ENCODE peak calls at places on chromosome 14, in seven cellular contexts. S, T, C, N, H, E and X are unnamed samples.

GRCh38 chr14:89164168-89165074 is 252.6 kb downstream of the FOXN3 start:
- DNase-seq in S (no peak), T (no peak), C (no peak), N (peak; percentile 34), H (no peak), E (peak; percentile 2), X (peak; percentile 27)

GRCh38 chr14:22168092-22168955 is 420.7 kb downstream of the DAD1 start:
- DNase-seq in S (peak; percentile 29), T (no peak), C (no peak), N (no peak), H (no peak), E (no peak), X (no peak)

GRCh38 chr14:65229431-65230286 is 127.3 kb upstream of the MAX start:
- DNase-seq in S (peak; percentile 72), T (peak; percentile 59), C (peak; percentile 26), N (peak; percentile 21), H (no peak), E (no peak), X (peak; percentile 25)

GRCh38 chr14:28461379-28461778 is 305.2 kb upstream of the FOXG1 start:
- DNase-seq in S (no peak), T (no peak), C (no peak), N (no peak), H (no peak), E (no peak), X (no peak)

GRCh38 chr14:26597136-26598080 is at the start of gene NOVA1:
- DNase-seq in S (no peak), T (peak; percentile 68), C (no peak), N (no peak), H (peak; percentile 1), E (no peak), X (peak; percentile 9)

GRCh38 chr14:31998220-31998559 is 78.9 kb upstream of the ARHGAP5 start:
- DNase-seq in S (no peak), T (no peak), C (no peak), N (no peak), H (no peak), E (no peak), X (no peak)

GRCh38 chr14:30906752-30907658 is 32.6 kb downstream of the COCH start:
- DNase-seq in S (peak; percentile 58), T (peak; percentile 26), C (no peak), N (no peak), H (no peak), E (no peak), X (no peak)

GRCh38 chr14:45262637-45263036 is 9.6 kb upstream of the MIS18BP1 start:
- DNase-seq in S (no peak), T (no peak), C (no peak), N (no peak), H (no peak), E (no peak), X (no peak)

GRCh38 chr14:44099752-44100462 is 407.2 kb downstream of the FSCB start:
- DNase-seq in S (no peak), T (no peak), C (no peak), N (no peak), H (no peak), E (no peak), X (no peak)

GRCh38 chr14:79551591-79551990 is 659.7 kb downstream of the DIO2 start:
- DNase-seq in S (no peak), T (no peak), C (no peak), N (no peak), H (no peak), E (no peak), X (no peak)

GRCh38 chr14:67806228-67806627 is 10.2 kb downstream of the ZFYVE26 start:
- DNase-seq in S (no peak), T (no peak), C (no peak), N (no peak), H (no peak), E (no peak), X (no peak)

GRCh38 chr14:95287176-95287754 is 32.4 kb downstream of the CLMN start:
- DNase-seq in S (no peak), T (no peak), C (no peak), N (no peak), H (no peak), E (no peak), X (no peak)
- TF ChIP-seq TAF1 in S (no peak), T (no peak), C (no peak), N (no peak), H (no peak), E (no peak), X (no peak)

GRCh38 chr14:104680806-104681688 is 8.4 kb upstream of the INF2 start:
- DNase-seq in S (peak; percentile 73), T (no peak), C (no peak), N (no peak), H (no peak), E (no peak), X (no peak)
- TF ChIP-seq TAF1 in S (peak; percentile 8), T (no peak), C (no peak), N (no peak), H (no peak), E (no peak), X (no peak)

DNA sequence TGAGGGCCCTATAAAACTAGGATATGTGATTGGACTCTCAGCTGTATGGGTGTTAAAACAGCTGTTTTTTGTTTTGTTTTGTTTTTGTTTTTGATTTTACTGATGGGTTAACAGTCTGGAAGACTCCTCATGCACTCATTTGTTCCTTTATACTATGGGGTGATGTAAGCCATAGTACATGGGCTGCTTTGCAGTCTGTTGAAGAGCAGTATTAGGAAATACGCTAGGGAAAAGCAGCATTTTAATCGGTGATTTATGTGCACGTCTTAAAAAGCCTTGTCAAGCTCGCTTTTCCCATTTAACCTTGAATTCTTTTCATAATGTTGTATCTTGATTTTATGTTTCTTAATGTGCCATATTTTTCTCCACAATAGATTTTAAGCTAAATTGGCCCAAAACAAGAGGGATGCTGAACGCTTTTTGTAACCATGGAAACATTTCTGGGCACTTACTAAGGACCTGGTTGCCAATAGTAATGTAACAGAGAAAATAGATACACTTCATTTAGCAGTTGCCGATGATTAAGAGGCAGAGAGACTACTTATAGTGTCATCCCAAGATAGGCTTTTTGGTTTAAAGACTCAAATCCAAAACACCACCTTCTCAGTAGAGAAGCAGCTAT is 244.0 kb downstream of the SNAPC1 start:
- DNase-seq in S (no peak), T (no peak), C (no peak), N (no peak), H (no peak), E (no peak), X (no peak)
- TF ChIP-seq TAF1 in S (no peak), T (no peak), C (no peak), N (no peak), H (no peak), E (no peak), X (no peak)

DNA sequence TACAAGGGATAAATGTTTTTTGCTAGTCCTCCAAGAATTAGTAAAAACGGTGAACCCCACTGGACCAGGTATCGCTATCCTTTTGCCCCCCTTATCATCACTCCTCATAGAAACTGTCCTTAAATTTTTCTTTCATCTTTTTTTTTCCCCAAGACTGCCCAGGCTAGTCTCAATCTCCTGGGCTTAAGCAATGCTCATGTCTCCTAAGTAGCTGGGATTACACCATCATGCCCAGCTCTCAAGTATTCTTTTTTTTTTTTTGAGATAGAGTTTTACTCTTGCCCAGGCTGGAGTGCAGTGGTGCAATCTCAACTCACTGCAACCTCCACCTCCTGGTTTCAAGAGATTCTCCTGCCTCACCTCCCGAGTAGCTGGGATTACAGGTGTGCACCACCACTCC is 9.7 kb downstream of the IRF2BPL start:
- DNase-seq in S (no peak), T (no peak), C (no peak), N (no peak), H (no peak), E (no peak), X (no peak)
- TF ChIP-seq TAF1 in S (no peak), T (no peak), C (no peak), N (no peak), H (no peak), E (no peak), X (no peak)

GRCh38 chr14:99821519-99822165 is 28.4 kb downstream of the EML1 start:
- DNase-seq in S (no peak), T (peak; percentile 41), C (no peak), N (no peak), H (no peak), E (no peak), X (no peak)
- TF ChIP-seq TAF1 in S (no peak), T (no peak), C (no peak), N (no peak), H (no peak), E (no peak), X (no peak)

GRCh38 chr14:101965796-101966718 is 1.7 kb downstream of the DYNC1H1 start:
- DNase-seq in S (no peak), T (no peak), C (no peak), N (no peak), H (no peak), E (no peak), X (no peak)

GRCh38 chr14:101963611-101964296 is 619 bp upstream of the DYNC1H1 start:
- DNase-seq in S (no peak), T (no peak), C (no peak), N (no peak), H (no peak), E (no peak), X (no peak)

GRCh38 chr14:101965145-101965531 is 765 bp downstream of the DYNC1H1 start:
- DNase-seq in S (peak; percentile 54), T (peak; percentile 79), C (peak; percentile 59), N (no peak), H (no peak), E (no peak), X (peak; percentile 56)

GRCh38 chr14:101963052-101963451 is 1.3 kb upstream of the DYNC1H1 start:
- DNase-seq in S (no peak), T (no peak), C (no peak), N (no peak), H (no peak), E (no peak), X (no peak)

DNA sequence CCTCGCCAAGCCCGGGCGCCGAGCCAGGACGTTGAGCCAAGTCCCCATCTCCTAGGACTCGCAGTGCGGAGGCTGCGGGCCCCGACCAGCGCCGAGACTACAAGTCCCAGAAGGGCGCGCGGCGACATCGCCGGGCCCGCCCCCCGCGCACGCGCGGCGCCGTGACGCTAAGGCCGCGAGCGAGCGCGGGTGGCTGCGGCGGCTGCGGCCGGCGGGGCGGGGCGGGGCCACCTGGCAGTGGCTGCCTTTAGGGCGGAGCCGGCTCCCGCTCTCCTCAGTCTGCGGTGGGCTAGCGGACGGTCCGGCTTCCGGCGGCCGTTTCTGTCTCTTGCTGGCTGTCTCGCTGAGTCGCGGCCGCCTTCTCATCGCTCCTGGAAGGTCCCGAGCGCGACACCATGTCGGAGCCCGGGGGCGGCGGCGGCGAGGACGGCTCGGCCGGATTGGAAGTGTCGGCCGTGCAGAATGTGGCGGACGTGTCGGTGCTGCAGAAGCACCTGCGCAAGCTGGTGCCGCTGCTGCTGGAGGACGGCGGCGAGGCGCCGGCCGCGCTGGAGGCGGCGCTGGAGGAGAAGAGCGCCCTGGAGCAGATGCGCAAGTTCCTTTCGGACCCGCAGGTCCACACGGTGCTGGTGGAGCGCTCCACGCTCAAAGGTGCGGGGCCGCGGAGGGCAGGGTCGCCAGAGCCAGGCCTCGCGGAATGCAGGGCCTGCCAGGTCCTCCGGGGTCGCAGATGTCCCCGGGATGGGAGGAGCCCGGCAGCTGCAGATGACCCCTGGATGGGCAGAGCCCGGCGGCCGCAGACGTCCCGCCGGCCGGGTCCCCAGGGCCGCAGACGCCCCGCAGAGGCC is at the start of gene DYNC1H1:
- DNase-seq in S (peak; percentile 83), T (peak; percentile 96), C (peak; percentile 80), N (peak; percentile 88), H (peak; percentile 64), E (peak; percentile 27), X (peak; percentile 82)
- TF ChIP-seq TAF1 in S (peak; percentile 91), T (peak; percentile 90), C (peak; percentile 64), N (peak; percentile 83), H (peak; percentile 95), E (peak; percentile 70), X (no peak)